ENCODE peak calls at places on chromosome 15, in nine cellular contexts. C, L, M, A, H, W, G, S and K are unnamed samples.

GRCh38 chr15:69648215-69648614 is 195.6 kb downstream of the RPLP1 start:
- DNase-seq in C (no peak), L (peak; percentile 56), M (no peak), A (no peak), H (no peak), W (peak; percentile 51), G (no peak), S (no peak), K (no peak)

GRCh38 chr15:99476413-99477222 is 89.2 kb upstream of the MEF2A start:
- DNase-seq in C (peak; percentile 99), L (no peak), M (peak; percentile 99), A (peak; percentile 82), H (peak; percentile 99), W (no peak), G (peak; percentile 28), S (peak; percentile 97), K (no peak)

GRCh38 chr15:74924525-74924924 is 13.3 kb downstream of the COX5A start:
- DNase-seq in C (no peak), L (no peak), M (no peak), A (no peak), H (no peak), W (no peak), G (no peak), S (no peak), K (no peak)

GRCh38 chr15:60573936-60574335 is 95.0 kb upstream of the ICE2 start:
- DNase-seq in C (no peak), L (no peak), M (no peak), A (no peak), H (no peak), W (no peak), G (no peak), S (no peak), K (no peak)

GRCh38 chr15:71069693-71070092 is 45.6 kb upstream of the THSD4 start:
- DNase-seq in C (no peak), L (no peak), M (no peak), A (no peak), H (no peak), W (no peak), G (no peak), S (no peak), K (no peak)

GRCh38 chr15:94674251-94674650 is 442.9 kb downstream of the MCTP2 start:
- DNase-seq in C (no peak), L (no peak), M (peak; percentile 93), A (no peak), H (peak; percentile 49), W (no peak), G (no peak), S (no peak), K (no peak)

GRCh38 chr15:55970286-55970685 is 23.1 kb downstream of the NEDD4 start:
- DNase-seq in C (no peak), L (no peak), M (peak; percentile 34), A (no peak), H (no peak), W (no peak), G (no peak), S (no peak), K (no peak)

GRCh38 chr15:62711691-62712454 is 330.7 kb upstream of the TPM1 start:
- DNase-seq in C (peak; percentile 48), L (no peak), M (peak; percentile 31), A (no peak), H (peak; percentile 56), W (no peak), G (no peak), S (no peak), K (no peak)

GRCh38 chr15:27418729-27419128 is 447.7 kb downstream of the GABRG3 start:
- DNase-seq in C (no peak), L (peak; percentile 78), M (no peak), A (no peak), H (no peak), W (no peak), G (no peak), S (no peak), K (no peak)

GRCh38 chr15:60546764-60547163 is 67.8 kb upstream of the ICE2 start:
- DNase-seq in C (no peak), L (no peak), M (no peak), A (no peak), H (no peak), W (no peak), G (no peak), S (no peak), K (no peak)

GRCh38 chr15:99440551-99441426 is 125.0 kb upstream of the MEF2A start:
- DNase-seq in C (no peak), L (no peak), M (no peak), A (no peak), H (no peak), W (peak; percentile 54), G (no peak), S (no peak), K (peak; percentile 21)

GRCh38 chr15:65027593-65027992 is 1.8 kb downstream of the MTFMT start:
- DNase-seq in C (no peak), L (no peak), M (no peak), A (no peak), H (no peak), W (no peak), G (no peak), S (no peak), K (no peak)

GRCh38 chr15:65029736-65030208 is 333 bp upstream of the MTFMT start:
- DNase-seq in C (no peak), L (no peak), M (no peak), A (no peak), H (no peak), W (no peak), G (no peak), S (no peak), K (no peak)

GRCh38 chr15:65026756-65027155 is 2.7 kb downstream of the MTFMT start:
- DNase-seq in C (no peak), L (no peak), M (no peak), A (no peak), H (no peak), W (no peak), G (no peak), S (no peak), K (no peak)

GRCh38 chr15:65028338-65028737 is 1.1 kb downstream of the MTFMT start:
- DNase-seq in C (no peak), L (no peak), M (no peak), A (no peak), H (no peak), W (no peak), G (no peak), S (no peak), K (no peak)

DNA sequence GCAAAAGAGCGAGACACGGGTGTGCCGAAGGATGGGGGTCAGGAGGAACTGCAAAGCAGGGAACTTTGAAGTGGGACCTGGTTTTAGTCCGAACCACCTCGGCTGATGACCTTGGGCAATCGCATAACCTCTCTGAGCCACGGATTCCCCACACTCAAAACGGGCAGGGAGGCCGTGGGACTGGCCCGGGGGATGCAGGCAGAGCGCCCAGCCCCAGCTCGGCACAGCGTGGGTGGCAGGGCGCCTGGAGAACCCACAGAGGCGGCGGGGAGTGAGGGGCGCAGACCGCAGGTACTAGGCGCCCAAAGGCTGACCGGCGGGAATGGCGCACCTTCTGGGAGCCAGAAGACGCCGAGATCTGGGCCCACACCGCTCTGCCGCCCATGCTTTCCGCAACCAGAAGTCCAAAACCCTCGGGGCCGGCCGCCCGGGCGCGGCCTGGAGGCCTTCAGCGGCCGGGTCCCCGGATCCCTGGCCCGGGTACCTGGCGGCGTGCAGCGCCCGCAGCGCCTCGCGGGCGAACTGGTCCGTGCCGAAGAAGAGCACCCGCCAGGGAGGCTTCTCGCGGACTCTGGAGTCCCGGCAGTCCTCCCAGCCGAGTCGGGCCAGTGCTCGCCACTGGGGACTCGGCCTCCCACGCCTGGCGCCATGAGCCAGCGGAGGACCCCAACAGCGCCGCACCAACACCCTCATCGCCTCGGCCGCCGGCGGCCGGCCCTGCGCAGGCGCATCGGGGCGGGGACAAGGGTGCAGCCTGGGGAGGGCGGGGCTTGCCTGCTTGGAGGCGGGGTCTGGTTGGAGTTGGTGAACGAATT is at the start of gene MTFMT:
- DNase-seq in C (peak; percentile 83), L (peak; percentile 92), M (peak; percentile 84), A (peak; percentile 93), H (peak; percentile 49), W (peak; percentile 91), G (peak; percentile 92), S (no peak), K (peak; percentile 82)
- TF ChIP-seq CTCF in C (no peak), L (no peak), M (no peak), A (peak; percentile 5), H (peak; percentile 2), W (peak; percentile 32), G (peak; percentile 11), S (no peak), K (no peak)

GRCh38 chr15:101022306-101022705 is 103.1 kb downstream of the LRRK1 start:
- DNase-seq in C (no peak), L (no peak), M (no peak), A (no peak), H (no peak), W (peak; percentile 63), G (no peak), S (no peak), K (no peak)
- TF ChIP-seq CTCF in C (no peak), L (no peak), M (no peak), A (no peak), H (no peak), W (no peak), G (no peak), S (no peak), K (no peak)

GRCh38 chr15:31887246-31887645 is 143.1 kb upstream of the CHRNA7 start:
- DNase-seq in C (no peak), L (peak; percentile 74), M (no peak), A (no peak), H (no peak), W (no peak), G (no peak), S (no peak), K (no peak)
- TF ChIP-seq CTCF in C (no peak), L (peak; percentile 64), M (no peak), A (no peak), H (no peak), W (no peak), G (no peak), S (no peak), K (no peak)

DNA sequence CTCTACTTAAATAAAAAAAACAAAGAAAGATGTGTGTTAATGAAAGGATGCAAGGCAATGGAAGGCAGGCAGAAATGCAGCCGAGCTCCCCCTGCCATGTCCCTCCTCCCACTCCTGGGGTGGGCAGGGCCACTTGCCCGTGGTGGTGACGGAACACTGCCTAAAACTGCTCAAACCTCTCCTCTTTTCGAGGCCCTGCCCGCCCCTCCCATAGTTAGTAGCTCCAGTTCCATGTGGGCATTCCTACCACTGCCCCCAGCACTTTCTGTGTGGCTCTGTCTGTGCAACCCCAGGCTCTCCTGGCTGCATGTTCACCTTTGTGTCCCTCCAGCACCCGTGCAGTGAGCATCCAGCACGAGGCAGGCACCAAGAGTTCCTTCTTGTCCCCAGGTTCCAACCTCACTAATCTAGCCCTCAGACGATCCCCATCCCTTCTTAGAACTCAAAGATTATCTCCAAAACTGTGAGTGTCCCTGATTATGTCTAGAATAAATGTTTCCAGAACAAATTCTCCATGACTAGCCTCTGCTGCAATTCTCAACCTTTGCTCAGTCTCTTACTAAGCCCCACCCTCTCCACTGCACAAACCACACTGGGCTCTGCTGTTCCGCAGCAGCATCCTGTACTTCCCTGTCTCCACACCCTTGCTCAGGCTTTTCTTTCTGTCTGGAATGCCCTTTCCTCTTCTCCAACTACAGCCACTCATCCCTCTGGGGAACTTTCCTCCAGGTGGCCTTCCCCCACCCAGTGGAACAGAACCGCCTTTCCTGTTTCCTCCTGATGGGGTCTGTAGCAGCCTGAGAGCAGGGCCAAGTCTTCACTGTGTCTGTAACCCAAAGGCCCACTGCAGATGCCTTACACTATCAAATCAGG is 32.6 kb upstream of the SPTBN5 start:
- DNase-seq in C (peak; percentile 43), L (peak; percentile 46), M (peak; percentile 45), A (no peak), H (no peak), W (no peak), G (no peak), S (no peak), K (no peak)
- TF ChIP-seq CTCF in C (no peak), L (no peak), M (no peak), A (no peak), H (no peak), W (no peak), G (no peak), S (no peak), K (no peak)